ENCODE peak calls at places on chromosomes 3 and 15, in seven cellular contexts. R, W, K, P, B, X and F are unnamed samples.

GRCh38 chr15:54585063-54585462 is 606.8 kb downstream of the UNC13C start:
- DNase-seq in R (no peak), W (no peak), K (no peak), P (no peak), B (no peak), X (no peak), F (no peak)

GRCh38 chr3:45774581-45775505 is 21.5 kb downstream of the SLC6A20 start:
- DNase-seq in R (peak; percentile 42), W (no peak), K (no peak), P (no peak), B (no peak), X (no peak), F (no peak)

GRCh38 chr15:73922186-73923151 is 3.8 kb upstream of the LOXL1 start:
- DNase-seq in R (no peak), W (no peak), K (no peak), P (peak; percentile 67), B (no peak), X (no peak), F (no peak)

GRCh38 chr3:197501879-197502620 is 53.7 kb downstream of the BDH1 start:
- DNase-seq in R (peak; percentile 89), W (no peak), K (no peak), P (peak; percentile 60), B (peak; percentile 51), X (peak; percentile 65), F (no peak)

GRCh38 chr3:159882784-159883779 is 105.6 kb upstream of the IL12A start:
- DNase-seq in R (no peak), W (no peak), K (no peak), P (peak; percentile 91), B (no peak), X (no peak), F (peak; percentile 71)

GRCh38 chr15:60385620-60386552 is 11.9 kb downstream of the ANXA2 start:
- DNase-seq in R (no peak), W (no peak), K (no peak), P (no peak), B (no peak), X (no peak), F (no peak)

GRCh38 chr3:59006791-59007517 is 42.9 kb downstream of the CFAP20DC start:
- DNase-seq in R (no peak), W (no peak), K (no peak), P (peak; percentile 25), B (no peak), X (no peak), F (no peak)

GRCh38 chr15:70016511-70016994 is 81.2 kb downstream of the TLE3 start:
- DNase-seq in R (no peak), W (no peak), K (no peak), P (no peak), B (no peak), X (no peak), F (no peak)

GRCh38 chr15:38176155-38176554 is 76.5 kb upstream of the SPRED1 start:
- DNase-seq in R (no peak), W (no peak), K (no peak), P (no peak), B (no peak), X (no peak), F (no peak)

GRCh38 chr3:4985330-4986174 is 6.3 kb downstream of the BHLHE40 start:
- DNase-seq in R (no peak), W (no peak), K (no peak), P (no peak), B (no peak), X (no peak), F (no peak)

GRCh38 chr3:17585561-17586325 is 156.7 kb downstream of the TBC1D5 start:
- DNase-seq in R (no peak), W (no peak), K (no peak), P (no peak), B (no peak), X (no peak), F (no peak)

GRCh38 chr15:40906947-40907802 is 12.9 kb downstream of the VPS18 start:
- DNase-seq in R (peak; percentile 80), W (no peak), K (peak; percentile 19), P (no peak), B (no peak), X (no peak), F (no peak)

GRCh38 chr15:67753901-67754300 is 71.4 kb upstream of the SKOR1 start:
- DNase-seq in R (no peak), W (no peak), K (no peak), P (no peak), B (no peak), X (no peak), F (no peak)

GRCh38 chr3:152281032-152281713 is 12.4 kb downstream of the MBNL1 start:
- DNase-seq in R (no peak), W (no peak), K (no peak), P (no peak), B (no peak), X (no peak), F (no peak)

GRCh38 chr3:185796431-185797107 is 28.3 kb downstream of the IGF2BP2 start:
- DNase-seq in R (peak; percentile 54), W (no peak), K (no peak), P (no peak), B (peak; percentile 22), X (no peak), F (no peak)

GRCh38 chr3:142888484-142889262 is at the start of gene PCOLCE2:
- DNase-seq in R (no peak), W (no peak), K (no peak), P (no peak), B (peak; percentile 48), X (peak; percentile 40), F (no peak)

GRCh38 chr3:151918253-151919029 is 45.0 kb downstream of the SUCNR1 start:
- DNase-seq in R (no peak), W (no peak), K (no peak), P (peak; percentile 4), B (peak; percentile 27), X (peak; percentile 8), F (peak; percentile 39)

GRCh38 chr3:27315003-27315402 is 54.2 kb downstream of the NEK10 start:
- DNase-seq in R (no peak), W (no peak), K (no peak), P (no peak), B (no peak), X (no peak), F (no peak)

GRCh38 chr15:83320404-83320803 is 35.9 kb upstream of the BNC1 start:
- DNase-seq in R (no peak), W (no peak), K (no peak), P (no peak), B (no peak), X (no peak), F (no peak)

GRCh38 chr3:55490194-55490913 is 3.2 kb upstream of the WNT5A start:
- DNase-seq in R (no peak), W (no peak), K (no peak), P (no peak), B (no peak), X (no peak), F (no peak)

GRCh38 chr3:97795951-97796350 is 25.9 kb upstream of the CRYBG3 start:
- DNase-seq in R (no peak), W (no peak), K (no peak), P (no peak), B (no peak), X (no peak), F (no peak)

GRCh38 chr15:35560895-35561294 is 14.9 kb upstream of the DPH6 start:
- DNase-seq in R (no peak), W (no peak), K (no peak), P (no peak), B (no peak), X (no peak), F (no peak)

GRCh38 chr3:81581966-81582599 is 179.4 kb downstream of the GBE1 start:
- DNase-seq in R (peak; percentile 31), W (no peak), K (no peak), P (no peak), B (no peak), X (no peak), F (no peak)

GRCh38 chr15:76391847-76392246 is 55.3 kb downstream of the ISL2 start:
- DNase-seq in R (no peak), W (no peak), K (no peak), P (no peak), B (no peak), X (no peak), F (no peak)

GRCh38 chr3:32757618-32758374 is 60.0 kb upstream of the TRIM71 start:
- DNase-seq in R (no peak), W (no peak), K (no peak), P (no peak), B (peak; percentile 32), X (no peak), F (no peak)

GRCh38 chr3:50876947-50877346 is 202.2 kb downstream of the DOCK3 start:
- DNase-seq in R (no peak), W (no peak), K (no peak), P (no peak), B (no peak), X (no peak), F (no peak)

GRCh38 chr3:122060044-122060694 is 5.0 kb downstream of the CD86 start:
- DNase-seq in R (no peak), W (no peak), K (no peak), P (no peak), B (no peak), X (no peak), F (no peak)

GRCh38 chr3:13274125-13274873 is 145.8 kb downstream of the NUP210 start:
- DNase-seq in R (no peak), W (no peak), K (no peak), P (no peak), B (no peak), X (no peak), F (no peak)

GRCh38 chr3:169232863-169233262 is 430.6 kb downstream of the MECOM start:
- DNase-seq in R (no peak), W (no peak), K (no peak), P (no peak), B (no peak), X (no peak), F (no peak)

GRCh38 chr15:60414016-60414682 is 16.4 kb upstream of the ANXA2 start:
- DNase-seq in R (no peak), W (no peak), K (no peak), P (no peak), B (no peak), X (no peak), F (no peak)

GRCh38 chr15:80456517-80457497 is 52.6 kb downstream of the ARNT2 start:
- DNase-seq in R (no peak), W (no peak), K (no peak), P (no peak), B (no peak), X (no peak), F (no peak)